ENCODE peak calls at places on chromosome 18, in four cellular contexts. C is body of pancreas, Z is lower leg skin, R is NB4. G is an unnamed sample.
A peak's percentile ranks its signal among the peaks of the same experiment; 100 is the strongest.

GRCh38 chr18:48785686-48786470 is 164.9 kb downstream of the SMAD7 start:
- DNase-seq in C (no peak), Z (no peak), R (no peak), G (no peak)

GRCh38 chr18:46632401-46633089 is 24.5 kb downstream of the LOXHD1 start:
- DNase-seq in C (no peak), Z (no peak), R (no peak), G (no peak)

GRCh38 chr18:76995896-76996295 is 136.7 kb downstream of the MBP start:
- DNase-seq in C (no peak), Z (no peak), R (no peak), G (no peak)

GRCh38 chr18:62334110-62334509 is 9.0 kb downstream of the TNFRSF11A start:
- DNase-seq in C (no peak), Z (no peak), R (no peak), G (no peak)

GRCh38 chr18:46917808-46918600 is 602 bp downstream of the KATNAL2 start:
- DNase-seq in C (peak; percentile 25), Z (peak; percentile 46), R (peak; percentile 50), G (peak; percentile 87)

GRCh38 chr18:3914833-3915598 is 465.0 kb downstream of the TGIF1 start:
- DNase-seq in C (no peak), Z (no peak), R (no peak), G (peak; percentile 41)

GRCh38 chr18:8503287-8503686 is 106.0 kb upstream of the RAB12 start:
- DNase-seq in C (no peak), Z (no peak), R (no peak), G (no peak)

GRCh38 chr18:46067431-46068007 is 4.5 kb downstream of the PSTPIP2 start:
- DNase-seq in C (peak; percentile 64), Z (no peak), R (no peak), G (peak; percentile 67)

GRCh38 chr18:57434177-57434535 is 1.0 kb upstream of the ONECUT2 start:
- DNase-seq in C (no peak), Z (no peak), R (no peak), G (no peak)

GRCh38 chr18:68840554-68841263 is 42.8 kb downstream of the CCDC102B start:
- DNase-seq in C (peak; percentile 15), Z (peak; percentile 65), R (peak; percentile 66), G (no peak)

GRCh38 chr18:65671621-65672415 is 79.0 kb upstream of the CDH7 start:
- DNase-seq in C (no peak), Z (no peak), R (no peak), G (no peak)
- TF ChIP-seq POLR2A in C (no peak), Z (no peak), R (no peak), G (no peak)

GRCh38 chr18:49848115-49848514 is 34.8 kb upstream of the ACAA2 start:
- DNase-seq in C (no peak), Z (no peak), R (no peak), G (no peak)

GRCh38 chr18:49847524-49847923 is 34.2 kb upstream of the ACAA2 start:
- DNase-seq in C (no peak), Z (no peak), R (no peak), G (no peak)

GRCh38 chr18:49851624-49852023 is 38.3 kb upstream of the ACAA2 start:
- DNase-seq in C (no peak), Z (no peak), R (no peak), G (no peak)

GRCh38 chr18:49850636-49851035 is 37.3 kb upstream of the ACAA2 start:
- DNase-seq in C (no peak), Z (no peak), R (no peak), G (no peak)

DNA sequence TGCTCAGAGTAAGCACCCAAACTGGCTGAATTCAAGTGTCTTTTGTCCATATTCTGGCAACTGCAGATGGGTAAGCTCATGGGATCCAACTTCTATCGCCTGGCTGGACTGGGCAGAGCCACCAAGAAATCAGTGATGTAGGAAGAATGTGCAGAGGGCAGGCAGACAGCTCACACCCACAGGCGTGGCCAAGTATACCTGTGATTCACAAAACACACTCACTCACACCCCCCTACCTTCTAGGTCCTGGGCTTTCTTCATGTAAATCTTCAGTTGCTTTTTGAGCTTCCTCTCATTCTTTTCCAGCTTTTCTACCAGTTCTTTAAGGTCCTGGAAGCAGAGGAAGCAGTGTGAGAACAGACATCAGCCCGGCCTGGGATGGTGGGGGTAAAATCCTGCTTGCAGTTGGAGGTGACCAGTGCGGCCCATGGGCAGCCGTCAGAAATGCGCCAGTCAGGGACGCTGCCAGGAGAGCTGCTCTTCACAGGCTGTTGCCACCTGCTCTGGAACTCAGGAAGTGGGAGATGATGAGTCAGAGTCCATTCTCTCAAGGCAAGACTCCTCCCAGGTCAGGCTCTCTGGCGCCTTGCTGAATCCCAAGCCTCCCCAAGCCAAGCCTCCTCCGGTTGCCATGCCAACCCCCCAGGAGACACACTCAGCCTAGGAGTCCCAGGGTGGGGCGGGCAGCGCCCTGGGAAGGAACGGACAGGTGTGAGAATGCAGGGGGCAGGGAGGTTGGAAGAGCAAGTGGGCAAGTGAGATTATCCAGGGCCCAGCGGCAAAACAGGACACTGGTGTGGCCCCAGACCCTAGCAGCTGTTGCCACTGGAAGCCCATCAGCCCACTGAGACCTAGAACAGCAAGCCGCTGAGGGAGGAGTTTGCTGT is 36.2 kb upstream of the ACAA2 start:
- DNase-seq in C (peak; percentile 28), Z (no peak), R (peak; percentile 25), G (no peak)
- TF ChIP-seq POLR2A in C (no peak), Z (no peak), R (no peak), G (no peak)

GRCh38 chr18:50004013-50004412 is 190.7 kb upstream of the ACAA2 start:
- DNase-seq in C (no peak), Z (no peak), R (no peak), G (no peak)

GRCh38 chr18:50008306-50008705 is 186.6 kb downstream of the MYO5B start:
- DNase-seq in C (no peak), Z (no peak), R (no peak), G (no peak)

GRCh38 chr18:50011813-50012445 is 183.0 kb downstream of the MYO5B start:
- DNase-seq in C (no peak), Z (no peak), R (no peak), G (no peak)

GRCh38 chr18:50009772-50010171 is 185.2 kb downstream of the MYO5B start:
- DNase-seq in C (peak; percentile 74), Z (no peak), R (peak; percentile 56), G (peak; percentile 66)

DNA sequence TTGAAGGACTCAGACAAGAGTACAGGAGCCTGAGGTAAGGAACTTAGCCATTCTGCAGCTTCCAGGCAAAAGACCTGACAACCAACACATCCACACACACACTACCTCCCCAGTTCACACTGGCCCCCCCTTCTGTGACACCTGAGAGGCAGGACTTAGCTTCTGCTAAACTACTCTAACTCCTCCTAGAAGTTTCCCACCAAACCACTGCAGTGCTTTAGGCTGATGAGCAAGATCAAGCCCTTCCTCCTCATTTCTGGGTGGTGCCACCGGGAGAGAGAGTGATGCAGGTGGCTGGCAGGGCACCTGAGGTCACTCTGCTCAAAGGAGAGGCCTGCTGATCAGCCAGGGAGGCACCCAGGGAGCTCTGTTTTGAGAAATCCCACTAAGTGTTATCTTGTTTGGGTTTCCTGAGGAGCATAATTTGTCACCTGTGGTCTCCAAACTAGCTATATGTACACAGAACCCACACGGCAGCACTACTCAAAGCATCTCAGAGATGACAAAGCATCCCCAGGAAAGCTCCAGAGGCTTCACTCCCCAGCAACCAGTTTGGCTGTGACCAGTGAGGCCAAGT is 188.4 kb downstream of the MYO5B start:
- DNase-seq in C (no peak), Z (no peak), R (no peak), G (no peak)
- TF ChIP-seq POLR2A in C (no peak), Z (no peak), R (no peak), G (no peak)

DNA sequence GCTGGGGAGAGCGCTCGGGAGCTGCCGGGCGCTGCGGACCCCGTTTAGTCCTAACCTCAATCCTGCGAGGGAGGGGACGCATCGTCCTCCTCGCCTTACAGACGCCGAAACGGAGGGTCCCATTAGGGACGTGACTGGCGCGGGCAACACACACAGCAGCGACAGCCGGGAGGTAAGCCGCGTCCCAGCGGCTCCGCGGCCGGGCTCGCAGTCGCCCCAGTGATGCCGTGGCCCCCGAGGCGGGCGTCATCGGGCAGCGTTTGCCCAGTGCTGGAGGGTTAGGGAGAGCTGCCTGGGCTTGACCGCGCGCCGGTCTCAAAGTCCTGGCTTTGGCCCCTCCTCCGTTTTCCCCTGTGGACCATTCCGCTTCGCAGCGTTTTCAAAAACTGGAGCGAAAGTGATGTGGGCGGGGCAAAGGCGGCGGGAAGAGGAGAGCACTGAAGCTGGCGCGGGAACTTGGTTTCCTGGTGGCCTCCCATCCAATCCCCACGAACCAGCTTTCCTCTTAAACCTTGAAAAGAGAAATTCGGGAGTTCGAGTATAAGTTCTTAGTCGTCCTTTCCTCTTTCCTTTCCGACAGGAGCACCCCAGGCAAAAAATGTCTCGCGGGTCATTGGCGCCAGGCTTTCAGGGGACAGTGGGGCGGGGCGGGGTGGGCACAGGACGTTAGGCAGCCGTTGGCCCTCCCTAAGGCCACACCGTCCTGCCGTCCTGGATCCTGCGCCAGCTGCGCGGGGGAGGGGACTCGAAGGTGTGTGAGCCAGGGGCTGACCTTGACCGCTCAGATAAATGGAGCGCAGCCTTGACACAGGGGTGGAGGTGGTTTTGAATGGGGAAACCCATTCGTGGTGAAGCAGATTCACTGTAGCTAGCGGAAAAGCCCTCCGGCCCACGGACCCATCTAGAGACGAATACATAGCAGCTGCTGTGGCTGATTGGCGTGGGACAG is 819 bp downstream of the TYMS start:
- DNase-seq in C (peak; percentile 88), Z (peak; percentile 72), R (peak; percentile 95), G (peak; percentile 95)
- TF ChIP-seq POLR2A in C (peak; percentile 48), Z (no peak), R (peak; percentile 54), G (peak; percentile 91)

GRCh38 chr18:2549462-2549861 is 21.8 kb downstream of the METTL4 start:
- DNase-seq in C (no peak), Z (no peak), R (no peak), G (no peak)
- TF ChIP-seq POLR2A in C (no peak), Z (no peak), R (no peak), G (no peak)

GRCh38 chr18:12598181-12598921 is 59.6 kb downstream of the SPIRE1 start:
- DNase-seq in C (peak; percentile 12), Z (no peak), R (peak; percentile 12), G (no peak)
- TF ChIP-seq POLR2A in C (no peak), Z (no peak), R (no peak), G (no peak)

DNA sequence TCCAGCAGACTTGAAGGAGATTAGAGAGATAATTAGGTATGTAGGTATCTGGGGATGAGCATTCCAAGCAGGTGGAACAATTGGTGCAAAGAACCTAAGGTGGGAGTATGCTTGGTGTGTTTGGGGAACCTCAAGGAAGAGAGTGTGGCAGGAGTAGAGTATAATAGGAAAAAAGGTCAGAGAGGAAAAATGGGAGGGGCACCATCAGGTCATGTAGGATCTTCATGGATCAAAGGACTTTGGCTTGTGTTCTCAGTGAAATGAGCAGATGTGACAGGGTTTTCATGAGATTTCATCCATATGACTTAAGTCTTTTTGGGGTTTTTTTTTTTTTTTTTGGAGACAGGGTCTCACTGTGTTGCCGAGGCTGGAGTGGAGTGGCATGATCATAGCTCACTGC is 47.3 kb downstream of the RBBP8 start:
- DNase-seq in C (no peak), Z (no peak), R (no peak), G (no peak)
- TF ChIP-seq POLR2A in C (no peak), Z (no peak), R (no peak), G (no peak)

GRCh38 chr18:59697236-59697932 is at the start of gene CCBE1:
- DNase-seq in C (peak; percentile 63), Z (peak; percentile 36), R (no peak), G (peak; percentile 53)
- TF ChIP-seq POLR2A in C (no peak), Z (no peak), R (no peak), G (no peak)